ENCODE peak calls at places on chromosomes 4 and X, in nine cellular contexts. One of them, this sample, is unnamed.
A peak's percentile ranks its signal among the peaks of the same experiment; 100 is the strongest.

GRCh38 chr4:10172278-10173038 is 55.9 kb upstream of the WDR1 start:
- DNase-seq in small intestine: no peak
- DNase-seq in mesenchymal stem cell: no peak
- DNase-seq in GM12878: no peak
- DNase-seq in MM.1S: no peak
- DNase-seq in right cardiac atrium: no peak
- DNase-seq in fibroblast of lung: no peak
- DNase-seq in transverse colon: no peak
- DNase-seq in endothelial cell of umbilical vein: peak; percentile 57
- DNase-seq in this sample: no peak

GRCh38 chr4:101944649-101945048 is 154.1 kb downstream of the BANK1 start:
- DNase-seq in small intestine: no peak
- DNase-seq in mesenchymal stem cell: peak; percentile 66
- DNase-seq in GM12878: no peak
- DNase-seq in MM.1S: no peak
- DNase-seq in right cardiac atrium: no peak
- DNase-seq in fibroblast of lung: peak; percentile 82
- DNase-seq in transverse colon: no peak
- DNase-seq in endothelial cell of umbilical vein: no peak
- DNase-seq in this sample: no peak

GRCh38 chrX:29652484-29652883 is 562.9 kb upstream of the MAGEB2 start:
- DNase-seq in small intestine: no peak
- DNase-seq in mesenchymal stem cell: peak; percentile 37
- DNase-seq in GM12878: no peak
- DNase-seq in MM.1S: no peak
- DNase-seq in right cardiac atrium: no peak
- DNase-seq in fibroblast of lung: peak; percentile 89
- DNase-seq in transverse colon: no peak
- DNase-seq in endothelial cell of umbilical vein: no peak
- DNase-seq in this sample: peak; percentile 6

GRCh38 chrX:53116101-53116500 is 22.2 kb downstream of the KANTR start:
- DNase-seq in small intestine: peak; percentile 54
- DNase-seq in mesenchymal stem cell: peak; percentile 19
- DNase-seq in GM12878: no peak
- DNase-seq in MM.1S: peak; percentile 14
- DNase-seq in right cardiac atrium: no peak
- DNase-seq in fibroblast of lung: peak; percentile 80
- DNase-seq in transverse colon: peak; percentile 14
- DNase-seq in endothelial cell of umbilical vein: no peak
- DNase-seq in this sample: peak; percentile 73

GRCh38 chr4:99462875-99463464 is 27.8 kb upstream of the ADH7 start:
- DNase-seq in small intestine: peak; percentile 81
- DNase-seq in mesenchymal stem cell: peak; percentile 64
- DNase-seq in GM12878: peak; percentile 24
- DNase-seq in MM.1S: peak; percentile 63
- DNase-seq in right cardiac atrium: peak; percentile 27
- DNase-seq in fibroblast of lung: peak; percentile 57
- DNase-seq in transverse colon: peak; percentile 63
- DNase-seq in endothelial cell of umbilical vein: peak; percentile 61
- DNase-seq in this sample: peak; percentile 86

GRCh38 chrX:37640142-37640541 is 45.4 kb upstream of the XK start:
- DNase-seq in small intestine: no peak
- DNase-seq in mesenchymal stem cell: no peak
- DNase-seq in GM12878: no peak
- DNase-seq in MM.1S: no peak
- DNase-seq in right cardiac atrium: no peak
- DNase-seq in fibroblast of lung: no peak
- DNase-seq in transverse colon: no peak
- DNase-seq in endothelial cell of umbilical vein: no peak
- DNase-seq in this sample: no peak

GRCh38 chr4:95289028-95289634 is 259.6 kb downstream of the UNC5C start:
- DNase-seq in small intestine: no peak
- DNase-seq in mesenchymal stem cell: peak; percentile 16
- DNase-seq in GM12878: no peak
- DNase-seq in MM.1S: no peak
- DNase-seq in right cardiac atrium: no peak
- DNase-seq in fibroblast of lung: peak; percentile 72
- DNase-seq in transverse colon: no peak
- DNase-seq in endothelial cell of umbilical vein: peak; percentile 92
- DNase-seq in this sample: peak; percentile 26

GRCh38 chrX:40169193-40170086 is 71.7 kb upstream of the BCOR start:
- DNase-seq in small intestine: peak; percentile 63
- DNase-seq in mesenchymal stem cell: peak; percentile 93
- DNase-seq in GM12878: no peak
- DNase-seq in MM.1S: peak; percentile 82
- DNase-seq in right cardiac atrium: no peak
- DNase-seq in fibroblast of lung: peak; percentile 73
- DNase-seq in transverse colon: peak; percentile 80
- DNase-seq in endothelial cell of umbilical vein: peak; percentile 78
- DNase-seq in this sample: peak; percentile 85

GRCh38 chr4:182717788-182718583 is 199.2 kb downstream of the DCTD start:
- DNase-seq in small intestine: no peak
- DNase-seq in mesenchymal stem cell: no peak
- DNase-seq in GM12878: no peak
- DNase-seq in MM.1S: no peak
- DNase-seq in right cardiac atrium: no peak
- DNase-seq in fibroblast of lung: no peak
- DNase-seq in transverse colon: no peak
- DNase-seq in endothelial cell of umbilical vein: no peak
- DNase-seq in this sample: no peak

GRCh38 chr4:107151173-107151572 is 115.1 kb upstream of the DKK2 start:
- DNase-seq in small intestine: no peak
- DNase-seq in mesenchymal stem cell: no peak
- DNase-seq in GM12878: no peak
- DNase-seq in MM.1S: no peak
- DNase-seq in right cardiac atrium: no peak
- DNase-seq in fibroblast of lung: no peak
- DNase-seq in transverse colon: no peak
- DNase-seq in endothelial cell of umbilical vein: no peak
- DNase-seq in this sample: no peak

GRCh38 chr4:107148922-107149321 is 112.8 kb upstream of the DKK2 start:
- DNase-seq in small intestine: no peak
- DNase-seq in mesenchymal stem cell: no peak
- DNase-seq in GM12878: no peak
- DNase-seq in MM.1S: no peak
- DNase-seq in right cardiac atrium: no peak
- DNase-seq in fibroblast of lung: peak; percentile 22
- DNase-seq in transverse colon: no peak
- DNase-seq in endothelial cell of umbilical vein: no peak
- DNase-seq in this sample: no peak

GRCh38 chr4:107153228-107153627 is 117.1 kb upstream of the DKK2 start:
- DNase-seq in small intestine: peak; percentile 8
- DNase-seq in mesenchymal stem cell: no peak
- DNase-seq in GM12878: no peak
- DNase-seq in MM.1S: no peak
- DNase-seq in right cardiac atrium: no peak
- DNase-seq in fibroblast of lung: no peak
- DNase-seq in transverse colon: peak; percentile 29
- DNase-seq in endothelial cell of umbilical vein: peak; percentile 56
- DNase-seq in this sample: no peak

DNA sequence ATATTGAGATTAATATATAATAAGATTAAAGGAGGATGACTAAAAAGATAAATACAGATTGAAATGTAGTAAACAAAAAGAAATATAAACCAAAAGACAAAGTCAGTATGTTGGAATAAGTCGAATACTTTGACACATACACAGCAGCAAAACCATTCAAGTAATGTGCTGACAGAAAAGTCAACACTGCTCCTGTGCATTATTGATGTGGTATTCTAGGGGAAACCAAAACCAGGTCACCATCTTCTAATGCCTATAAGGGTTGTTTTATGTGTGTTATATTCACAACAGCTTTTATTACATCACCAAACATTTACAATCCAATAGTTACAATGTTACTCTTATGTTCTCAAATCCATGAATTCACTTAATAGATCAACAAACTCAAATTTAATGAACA is 111.8 kb upstream of the DKK2 start:
- DNase-seq in small intestine: no peak
- DNase-seq in mesenchymal stem cell: no peak
- DNase-seq in GM12878: no peak
- DNase-seq in MM.1S: no peak
- DNase-seq in right cardiac atrium: no peak
- DNase-seq in fibroblast of lung: no peak
- DNase-seq in transverse colon: no peak
- DNase-seq in endothelial cell of umbilical vein: no peak
- DNase-seq in this sample: no peak
- H3K4me3 ChIP-seq in small intestine: no peak overlapping the region
- H3K4me3 ChIP-seq in mesenchymal stem cell: no peak overlapping the region
- H3K4me3 ChIP-seq in GM12878: no peak overlapping the region
- H3K4me3 ChIP-seq in MM.1S: no peak overlapping the region
- H3K4me3 ChIP-seq in right cardiac atrium: no peak overlapping the region
- H3K4me3 ChIP-seq in fibroblast of lung: no peak overlapping the region
- H3K4me3 ChIP-seq in transverse colon: no peak overlapping the region
- H3K4me3 ChIP-seq in endothelial cell of umbilical vein: no peak overlapping the region
- H3K4me3 ChIP-seq in this sample: no peak overlapping the region

GRCh38 chrX:69258893-69259292 is 93.6 kb upstream of the PJA1 start:
- DNase-seq in small intestine: no peak
- DNase-seq in mesenchymal stem cell: no peak
- DNase-seq in GM12878: no peak
- DNase-seq in MM.1S: no peak
- DNase-seq in right cardiac atrium: no peak
- DNase-seq in fibroblast of lung: no peak
- DNase-seq in transverse colon: no peak
- DNase-seq in endothelial cell of umbilical vein: no peak
- DNase-seq in this sample: no peak

GRCh38 chrX:69257504-69258127 is 92.4 kb upstream of the PJA1 start:
- DNase-seq in small intestine: no peak
- DNase-seq in mesenchymal stem cell: no peak
- DNase-seq in GM12878: no peak
- DNase-seq in MM.1S: no peak
- DNase-seq in right cardiac atrium: peak; percentile 31
- DNase-seq in fibroblast of lung: no peak
- DNase-seq in transverse colon: no peak
- DNase-seq in endothelial cell of umbilical vein: no peak
- DNase-seq in this sample: no peak

GRCh38 chrX:69263421-69263820 is 98.2 kb upstream of the PJA1 start:
- DNase-seq in small intestine: no peak
- DNase-seq in mesenchymal stem cell: no peak
- DNase-seq in GM12878: no peak
- DNase-seq in MM.1S: no peak
- DNase-seq in right cardiac atrium: no peak
- DNase-seq in fibroblast of lung: no peak
- DNase-seq in transverse colon: no peak
- DNase-seq in endothelial cell of umbilical vein: no peak
- DNase-seq in this sample: peak; percentile 63

GRCh38 chrX:69264134-69264533 is 98.9 kb upstream of the PJA1 start:
- DNase-seq in small intestine: no peak
- DNase-seq in mesenchymal stem cell: no peak
- DNase-seq in GM12878: no peak
- DNase-seq in MM.1S: no peak
- DNase-seq in right cardiac atrium: no peak
- DNase-seq in fibroblast of lung: no peak
- DNase-seq in transverse colon: no peak
- DNase-seq in endothelial cell of umbilical vein: no peak
- DNase-seq in this sample: no peak

GRCh38 chrX:69262036-69262905 is 97.0 kb upstream of the PJA1 start:
- DNase-seq in small intestine: no peak
- DNase-seq in mesenchymal stem cell: peak; percentile 23
- DNase-seq in GM12878: no peak
- DNase-seq in MM.1S: no peak
- DNase-seq in right cardiac atrium: peak; percentile 36
- DNase-seq in fibroblast of lung: peak; percentile 45
- DNase-seq in transverse colon: no peak
- DNase-seq in endothelial cell of umbilical vein: no peak
- DNase-seq in this sample: peak; percentile 51
- H3K27me3 ChIP-seq in small intestine: no peaks in the 10 kb centered on the region
- H3K27me3 ChIP-seq in mesenchymal stem cell: peaks cover 17% of the 10 kb centered on the region
- H3K27me3 ChIP-seq in GM12878: no peaks in the 10 kb centered on the region
- H3K27me3 ChIP-seq in MM.1S: no peaks in the 10 kb centered on the region
- H3K27me3 ChIP-seq in right cardiac atrium: no peaks in the 10 kb centered on the region
- H3K27me3 ChIP-seq in fibroblast of lung: no peaks in the 10 kb centered on the region
- H3K27me3 ChIP-seq in transverse colon: no peaks in the 10 kb centered on the region
- H3K27me3 ChIP-seq in endothelial cell of umbilical vein: peaks cover 9% of the 10 kb centered on the region
- H3K27me3 ChIP-seq in this sample: peaks cover 39% of the 10 kb centered on the region

GRCh38 chr4:110624016-110624770 is 1.3 kb upstream of the PITX2 start:
- DNase-seq in small intestine: no peak
- DNase-seq in mesenchymal stem cell: no peak
- DNase-seq in GM12878: no peak
- DNase-seq in MM.1S: no peak
- DNase-seq in right cardiac atrium: no peak
- DNase-seq in fibroblast of lung: no peak
- DNase-seq in transverse colon: no peak
- DNase-seq in endothelial cell of umbilical vein: no peak
- DNase-seq in this sample: peak; percentile 64

GRCh38 chr4:110624904-110625494 is 2.1 kb upstream of the PITX2 start:
- DNase-seq in small intestine: no peak
- DNase-seq in mesenchymal stem cell: no peak
- DNase-seq in GM12878: no peak
- DNase-seq in MM.1S: no peak
- DNase-seq in right cardiac atrium: no peak
- DNase-seq in fibroblast of lung: no peak
- DNase-seq in transverse colon: no peak
- DNase-seq in endothelial cell of umbilical vein: no peak
- DNase-seq in this sample: no peak

GRCh38 chr4:110628321-110629213 is 5.7 kb upstream of the PITX2 start:
- DNase-seq in small intestine: no peak
- DNase-seq in mesenchymal stem cell: peak; percentile 47
- DNase-seq in GM12878: no peak
- DNase-seq in MM.1S: no peak
- DNase-seq in right cardiac atrium: no peak
- DNase-seq in fibroblast of lung: no peak
- DNase-seq in transverse colon: no peak
- DNase-seq in endothelial cell of umbilical vein: no peak
- DNase-seq in this sample: peak; percentile 45

GRCh38 chr4:110625593-110626292 is 2.9 kb upstream of the PITX2 start:
- DNase-seq in small intestine: no peak
- DNase-seq in mesenchymal stem cell: peak; percentile 44
- DNase-seq in GM12878: no peak
- DNase-seq in MM.1S: no peak
- DNase-seq in right cardiac atrium: no peak
- DNase-seq in fibroblast of lung: no peak
- DNase-seq in transverse colon: no peak
- DNase-seq in endothelial cell of umbilical vein: no peak
- DNase-seq in this sample: peak; percentile 36

GRCh38 chr4:110626532-110627153 is 3.8 kb upstream of the PITX2 start:
- DNase-seq in small intestine: no peak
- DNase-seq in mesenchymal stem cell: no peak
- DNase-seq in GM12878: no peak
- DNase-seq in MM.1S: no peak
- DNase-seq in right cardiac atrium: no peak
- DNase-seq in fibroblast of lung: no peak
- DNase-seq in transverse colon: no peak
- DNase-seq in endothelial cell of umbilical vein: no peak
- DNase-seq in this sample: peak; percentile 59
- H3K4me1 ChIP-seq in small intestine: peaks cover 1% of the 10 kb centered on the region
- H3K4me1 ChIP-seq in mesenchymal stem cell: peaks cover 26% of the 10 kb centered on the region
- H3K4me1 ChIP-seq in GM12878: no peaks in the 10 kb centered on the region
- H3K4me1 ChIP-seq in MM.1S: no peaks in the 10 kb centered on the region
- H3K4me1 ChIP-seq in right cardiac atrium: peaks cover 7% of the 10 kb centered on the region
- H3K4me1 ChIP-seq in fibroblast of lung: peaks cover 2% of the 10 kb centered on the region
- H3K4me1 ChIP-seq in transverse colon: peaks cover 30% of the 10 kb centered on the region
- H3K4me1 ChIP-seq in endothelial cell of umbilical vein: peaks cover 6% of the 10 kb centered on the region
- H3K4me1 ChIP-seq in this sample: peaks cover 3% of the 10 kb centered on the region

DNA sequence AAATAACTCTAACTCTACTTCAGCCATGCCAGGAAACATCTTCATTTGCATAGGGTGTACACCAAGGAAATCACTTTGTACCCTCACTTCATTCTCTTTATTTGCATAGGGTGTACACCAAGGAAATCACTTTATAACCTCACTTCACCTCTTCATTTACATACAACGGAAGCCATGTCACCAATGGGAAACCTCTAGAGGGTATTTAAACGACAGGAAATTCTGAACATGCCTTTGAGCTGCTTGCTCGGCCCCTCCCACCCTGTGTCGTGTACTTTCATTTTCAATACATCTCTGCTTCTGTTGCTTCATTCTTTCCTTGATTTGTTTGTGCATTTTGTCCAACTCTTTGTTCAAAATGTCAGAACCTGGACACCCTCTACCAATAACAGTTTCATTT is 848.1 kb upstream of the FRG1 start:
- DNase-seq in small intestine: peak; percentile 68
- DNase-seq in mesenchymal stem cell: peak; percentile 55
- DNase-seq in GM12878: no peak
- DNase-seq in MM.1S: peak; percentile 76
- DNase-seq in right cardiac atrium: no peak
- DNase-seq in fibroblast of lung: no peak
- DNase-seq in transverse colon: no peak
- DNase-seq in endothelial cell of umbilical vein: no peak
- DNase-seq in this sample: no peak
- H3K4me3 ChIP-seq in small intestine: no peak overlapping the region
- H3K4me3 ChIP-seq in mesenchymal stem cell: no peak overlapping the region
- H3K4me3 ChIP-seq in GM12878: no peak overlapping the region
- H3K4me3 ChIP-seq in MM.1S: peak overlapping the region; percentile 21
- H3K4me3 ChIP-seq in right cardiac atrium: no peak overlapping the region
- H3K4me3 ChIP-seq in fibroblast of lung: no peak overlapping the region
- H3K4me3 ChIP-seq in transverse colon: no peak overlapping the region
- H3K4me3 ChIP-seq in endothelial cell of umbilical vein: no peak overlapping the region
- H3K4me3 ChIP-seq in this sample: peak overlapping the region; percentile 50

This sample was measured in osteoblast.